ENCODE peak calls at places on chromosomes 3 and 15, in seven cellular contexts. Y is ELF-1, I is Ammon's horn, V is LoVo, C is HuH-7.5, Z is T-helper 17 cell, M is retina. T is an unnamed sample.

GRCh38 chr3:151926956-151927355 is 53.5 kb downstream of the SUCNR1 start:
- DNase-seq in Y (no peak), I (peak), V (peak), C (no peak), Z (no peak), M (no peak), T (no peak)

GRCh38 chr15:65285291-65286068 is 1.2 kb downstream of the PARP16 start:
- DNase-seq in Y (no peak), I (no peak), V (no peak), C (no peak), Z (no peak), M (no peak), T (no peak)

GRCh38 chr3:177878192-177878591 is 658.0 kb upstream of the KCNMB2 start:
- DNase-seq in Y (no peak), I (no peak), V (no peak), C (no peak), Z (no peak), M (no peak), T (no peak)

GRCh38 chr3:14606663-14607339 is 44.8 kb upstream of the CCDC174 start:
- DNase-seq in Y (no peak), I (no peak), V (no peak), C (no peak), Z (no peak), M (no peak), T (no peak)

GRCh38 chr3:16243706-16244490 is 20.8 kb downstream of the DPH3 start:
- DNase-seq in Y (peak), I (no peak), V (no peak), C (no peak), Z (no peak), M (no peak), T (no peak)

GRCh38 chr3:11136871-11137626 is 17.2 kb upstream of the HRH1 start:
- DNase-seq in Y (peak), I (peak), V (peak), C (no peak), Z (no peak), M (no peak), T (peak)

GRCh38 chr15:76198456-76199105 is 112.7 kb downstream of the ETFA start:
- DNase-seq in Y (no peak), I (no peak), V (no peak), C (no peak), Z (no peak), M (no peak), T (no peak)

GRCh38 chr15:56473017-56473416 is 8.1 kb upstream of the MNS1 start:
- DNase-seq in Y (no peak), I (no peak), V (no peak), C (no peak), Z (no peak), M (no peak), T (no peak)

GRCh38 chr3:127691494-127691893 is 18.7 kb downstream of the ABTB1 start:
- DNase-seq in Y (no peak), I (no peak), V (no peak), C (no peak), Z (no peak), M (no peak), T (no peak)

GRCh38 chr15:40338041-40338657 is 2.6 kb downstream of the CCDC9B start:
- DNase-seq in Y (peak), I (peak), V (peak), C (peak), Z (peak), M (peak), T (peak)

GRCh38 chr3:64445318-64446300 is 220.3 kb upstream of the PRICKLE2 start:
- DNase-seq in Y (peak), I (no peak), V (no peak), C (peak), Z (no peak), M (peak), T (peak)

GRCh38 chr3:76685858-76686257 is 354.0 kb upstream of the ROBO2 start:
- DNase-seq in Y (no peak), I (no peak), V (peak), C (no peak), Z (no peak), M (no peak), T (no peak)

GRCh38 chr3:136929984-136930671 is 27.7 kb upstream of the IL20RB start:
- DNase-seq in Y (no peak), I (peak), V (peak), C (no peak), Z (no peak), M (no peak), T (no peak)

GRCh38 chr3:194971009-194971408 is 285.3 kb downstream of the FAM43A start:
- DNase-seq in Y (no peak), I (no peak), V (no peak), C (no peak), Z (no peak), M (no peak), T (no peak)

GRCh38 chr15:81924667-81925183 is 121.1 kb downstream of the MEX3B start:
- DNase-seq in Y (no peak), I (no peak), V (no peak), C (no peak), Z (no peak), M (no peak), T (no peak)